ENCODE peak calls at places on chromosomes 11 and 22, in ten cellular contexts. One of them, this sample, is unnamed.

GRCh38 chr22:48406161-48406560 is 1421.5 kb downstream of the BRD1 start:
- DNase-seq in GM12891: no peak
- DNase-seq in HCT116: no peak
- DNase-seq in sigmoid colon: no peak
- DNase-seq in right lobe of liver: no peak
- DNase-seq in ovary: no peak
- DNase-seq in lower leg skin: no peak
- DNase-seq in A549: no peak
- DNase-seq in adrenal gland: no peak
- DNase-seq in heart left ventricle: no peak
- DNase-seq in this sample: no peak

GRCh38 chr11:93740031-93740801 is 1.1 kb downstream of the TAF1D start:
- DNase-seq in GM12891: no peak
- DNase-seq in HCT116: no peak
- DNase-seq in sigmoid colon: no peak
- DNase-seq in right lobe of liver: no peak
- DNase-seq in ovary: no peak
- DNase-seq in lower leg skin: no peak
- DNase-seq in A549: no peak
- DNase-seq in adrenal gland: no peak
- DNase-seq in heart left ventricle: no peak
- DNase-seq in this sample: peak; percentile 72

GRCh38 chr11:69466039-69466438 is 15.4 kb upstream of the LINC01488 start:
- DNase-seq in GM12891: no peak
- DNase-seq in HCT116: no peak
- DNase-seq in sigmoid colon: no peak
- DNase-seq in right lobe of liver: no peak
- DNase-seq in ovary: no peak
- DNase-seq in lower leg skin: no peak
- DNase-seq in A549: no peak
- DNase-seq in adrenal gland: no peak
- DNase-seq in heart left ventricle: peak; percentile 29
- DNase-seq in this sample: no peak

GRCh38 chr22:22462813-22463567 is 45.6 kb downstream of the ZNF280B start:
- DNase-seq in GM12891: no peak
- DNase-seq in HCT116: no peak
- DNase-seq in sigmoid colon: no peak
- DNase-seq in right lobe of liver: no peak
- DNase-seq in ovary: no peak
- DNase-seq in lower leg skin: no peak
- DNase-seq in A549: no peak
- DNase-seq in adrenal gland: no peak
- DNase-seq in heart left ventricle: no peak
- DNase-seq in this sample: peak; percentile 4

GRCh38 chr11:125258626-125259025 is 94.1 kb downstream of the PKNOX2 start:
- DNase-seq in GM12891: no peak
- DNase-seq in HCT116: no peak
- DNase-seq in sigmoid colon: no peak
- DNase-seq in right lobe of liver: no peak
- DNase-seq in ovary: no peak
- DNase-seq in lower leg skin: no peak
- DNase-seq in A549: no peak
- DNase-seq in adrenal gland: no peak
- DNase-seq in heart left ventricle: no peak
- DNase-seq in this sample: no peak

GRCh38 chr22:44702479-44703219 is 645 bp downstream of the PRR5 start:
- DNase-seq in GM12891: no peak
- DNase-seq in HCT116: no peak
- DNase-seq in sigmoid colon: no peak
- DNase-seq in right lobe of liver: no peak
- DNase-seq in ovary: peak; percentile 48
- DNase-seq in lower leg skin: no peak
- DNase-seq in A549: no peak
- DNase-seq in adrenal gland: no peak
- DNase-seq in heart left ventricle: no peak
- DNase-seq in this sample: no peak

GRCh38 chr11:73121692-73122091 is 20.4 kb downstream of the FCHSD2 start:
- DNase-seq in GM12891: no peak
- DNase-seq in HCT116: no peak
- DNase-seq in sigmoid colon: no peak
- DNase-seq in right lobe of liver: no peak
- DNase-seq in ovary: no peak
- DNase-seq in lower leg skin: no peak
- DNase-seq in A549: no peak
- DNase-seq in adrenal gland: no peak
- DNase-seq in heart left ventricle: no peak
- DNase-seq in this sample: no peak

GRCh38 chr11:8122173-8122572 is 41.2 kb downstream of the TUB start:
- DNase-seq in GM12891: no peak
- DNase-seq in HCT116: no peak
- DNase-seq in sigmoid colon: no peak
- DNase-seq in right lobe of liver: no peak
- DNase-seq in ovary: no peak
- DNase-seq in lower leg skin: no peak
- DNase-seq in A549: no peak
- DNase-seq in adrenal gland: no peak
- DNase-seq in heart left ventricle: no peak
- DNase-seq in this sample: no peak

GRCh38 chr22:30192427-30192826 is 54.1 kb downstream of the LIF start:
- DNase-seq in GM12891: no peak
- DNase-seq in HCT116: no peak
- DNase-seq in sigmoid colon: no peak
- DNase-seq in right lobe of liver: no peak
- DNase-seq in ovary: no peak
- DNase-seq in lower leg skin: no peak
- DNase-seq in A549: no peak
- DNase-seq in adrenal gland: no peak
- DNase-seq in heart left ventricle: no peak
- DNase-seq in this sample: no peak

GRCh38 chr11:45724145-45724544 is 58.7 kb upstream of the CHST1 start:
- DNase-seq in GM12891: no peak
- DNase-seq in HCT116: no peak
- DNase-seq in sigmoid colon: no peak
- DNase-seq in right lobe of liver: no peak
- DNase-seq in ovary: peak; percentile 35
- DNase-seq in lower leg skin: no peak
- DNase-seq in A549: no peak
- DNase-seq in adrenal gland: no peak
- DNase-seq in heart left ventricle: no peak
- DNase-seq in this sample: no peak

GRCh38 chr11:119222891-119223290 is 16.8 kb downstream of the CBL start:
- DNase-seq in GM12891: no peak
- DNase-seq in HCT116: no peak
- DNase-seq in sigmoid colon: no peak
- DNase-seq in right lobe of liver: no peak
- DNase-seq in ovary: no peak
- DNase-seq in lower leg skin: no peak
- DNase-seq in A549: no peak
- DNase-seq in adrenal gland: no peak
- DNase-seq in heart left ventricle: no peak
- DNase-seq in this sample: no peak

GRCh38 chr11:58805065-58805464 is 39.4 kb downstream of the GLYATL2 start:
- DNase-seq in GM12891: no peak
- DNase-seq in HCT116: no peak
- DNase-seq in sigmoid colon: no peak
- DNase-seq in right lobe of liver: no peak
- DNase-seq in ovary: no peak
- DNase-seq in lower leg skin: no peak
- DNase-seq in A549: no peak
- DNase-seq in adrenal gland: no peak
- DNase-seq in heart left ventricle: no peak
- DNase-seq in this sample: no peak

GRCh38 chr22:36671398-36671797 is 32.2 kb downstream of the CACNG2 start:
- DNase-seq in GM12891: no peak
- DNase-seq in HCT116: no peak
- DNase-seq in sigmoid colon: no peak
- DNase-seq in right lobe of liver: no peak
- DNase-seq in ovary: no peak
- DNase-seq in lower leg skin: no peak
- DNase-seq in A549: no peak
- DNase-seq in adrenal gland: no peak
- DNase-seq in heart left ventricle: no peak
- DNase-seq in this sample: no peak

GRCh38 chr11:7573558-7574296 is 59.9 kb downstream of the PPFIBP2 start:
- DNase-seq in GM12891: no peak
- DNase-seq in HCT116: no peak
- DNase-seq in sigmoid colon: no peak
- DNase-seq in right lobe of liver: peak; percentile 78
- DNase-seq in ovary: no peak
- DNase-seq in lower leg skin: no peak
- DNase-seq in A549: no peak
- DNase-seq in adrenal gland: no peak
- DNase-seq in heart left ventricle: no peak
- DNase-seq in this sample: no peak

GRCh38 chr22:30822216-30823014 is 127.7 kb downstream of the OSBP2 start:
- DNase-seq in GM12891: no peak
- DNase-seq in HCT116: no peak
- DNase-seq in sigmoid colon: no peak
- DNase-seq in right lobe of liver: no peak
- DNase-seq in ovary: no peak
- DNase-seq in lower leg skin: no peak
- DNase-seq in A549: no peak
- DNase-seq in adrenal gland: no peak
- DNase-seq in heart left ventricle: no peak
- DNase-seq in this sample: no peak

GRCh38 chr11:10412266-10412665 is 42.8 kb upstream of the AMPD3 start:
- DNase-seq in GM12891: no peak
- DNase-seq in HCT116: no peak
- DNase-seq in sigmoid colon: no peak
- DNase-seq in right lobe of liver: no peak
- DNase-seq in ovary: no peak
- DNase-seq in lower leg skin: no peak
- DNase-seq in A549: no peak
- DNase-seq in adrenal gland: no peak
- DNase-seq in heart left ventricle: no peak
- DNase-seq in this sample: no peak

GRCh38 chr11:10413268-10413667 is 41.8 kb upstream of the AMPD3 start:
- DNase-seq in GM12891: no peak
- DNase-seq in HCT116: peak; percentile 28
- DNase-seq in sigmoid colon: no peak
- DNase-seq in right lobe of liver: no peak
- DNase-seq in ovary: no peak
- DNase-seq in lower leg skin: no peak
- DNase-seq in A549: no peak
- DNase-seq in adrenal gland: peak; percentile 70
- DNase-seq in heart left ventricle: no peak
- DNase-seq in this sample: peak; percentile 51

GRCh38 chr11:10410106-10410843 is 44.8 kb upstream of the AMPD3 start:
- DNase-seq in GM12891: no peak
- DNase-seq in HCT116: no peak
- DNase-seq in sigmoid colon: no peak
- DNase-seq in right lobe of liver: no peak
- DNase-seq in ovary: no peak
- DNase-seq in lower leg skin: no peak
- DNase-seq in A549: no peak
- DNase-seq in adrenal gland: no peak
- DNase-seq in heart left ventricle: no peak
- DNase-seq in this sample: no peak

GRCh38 chr11:10409207-10409661 is 45.8 kb upstream of the AMPD3 start:
- DNase-seq in GM12891: no peak
- DNase-seq in HCT116: no peak
- DNase-seq in sigmoid colon: no peak
- DNase-seq in right lobe of liver: no peak
- DNase-seq in ovary: no peak
- DNase-seq in lower leg skin: no peak
- DNase-seq in A549: no peak
- DNase-seq in adrenal gland: no peak
- DNase-seq in heart left ventricle: no peak
- DNase-seq in this sample: no peak

DNA sequence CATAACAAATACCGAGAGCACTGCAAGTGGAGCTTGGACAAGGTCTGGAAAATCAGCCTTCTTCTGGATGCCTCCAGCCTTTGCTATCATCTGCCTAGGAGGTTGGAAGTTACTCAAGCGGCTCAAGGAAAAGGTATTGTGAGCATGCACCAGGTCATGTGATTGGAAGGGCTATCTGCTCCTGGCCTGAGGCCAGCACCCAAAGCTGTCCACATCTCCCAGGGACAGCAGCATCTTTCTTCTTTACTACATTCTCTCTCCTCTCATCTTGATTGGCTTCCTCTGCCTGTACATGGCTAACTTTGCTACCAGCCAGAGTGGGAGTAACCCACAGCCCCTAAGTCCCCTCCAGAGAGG is 44.2 kb upstream of the AMPD3 start:
- DNase-seq in GM12891: no peak
- DNase-seq in HCT116: no peak
- DNase-seq in sigmoid colon: no peak
- DNase-seq in right lobe of liver: no peak
- DNase-seq in ovary: no peak
- DNase-seq in lower leg skin: no peak
- DNase-seq in A549: no peak
- DNase-seq in adrenal gland: no peak
- DNase-seq in heart left ventricle: no peak
- DNase-seq in this sample: no peak
- TF ChIP-seq POLR2A in GM12891: no peak
- TF ChIP-seq POLR2A in HCT116: no peak
- TF ChIP-seq POLR2A in sigmoid colon: no peak
- TF ChIP-seq POLR2A in right lobe of liver: no peak
- TF ChIP-seq POLR2A in ovary: no peak
- TF ChIP-seq POLR2A in lower leg skin: no peak
- TF ChIP-seq POLR2A in A549: no peak
- TF ChIP-seq POLR2A in adrenal gland: no peak
- TF ChIP-seq POLR2A in heart left ventricle: no peak
- TF ChIP-seq POLR2A in this sample: no peak

GRCh38 chr11:67352546-67353316 is 615 bp downstream of the POLD4 start:
- DNase-seq in GM12891: no peak
- DNase-seq in HCT116: no peak
- DNase-seq in sigmoid colon: peak; percentile 77
- DNase-seq in right lobe of liver: no peak
- DNase-seq in ovary: peak; percentile 64
- DNase-seq in lower leg skin: peak; percentile 21
- DNase-seq in A549: no peak
- DNase-seq in adrenal gland: no peak
- DNase-seq in heart left ventricle: peak; percentile 79
- DNase-seq in this sample: peak; percentile 61
- TF ChIP-seq POLR2A in GM12891: no peak
- TF ChIP-seq POLR2A in HCT116: no peak
- TF ChIP-seq POLR2A in sigmoid colon: no peak
- TF ChIP-seq POLR2A in right lobe of liver: no peak
- TF ChIP-seq POLR2A in ovary: no peak
- TF ChIP-seq POLR2A in lower leg skin: no peak
- TF ChIP-seq POLR2A in A549: peak; percentile 28
- TF ChIP-seq POLR2A in adrenal gland: no peak
- TF ChIP-seq POLR2A in heart left ventricle: no peak
- TF ChIP-seq POLR2A in this sample: no peak

GRCh38 chr11:76629853-76630599 is 40.5 kb downstream of the LRRC32 start:
- DNase-seq in GM12891: no peak
- DNase-seq in HCT116: no peak
- DNase-seq in sigmoid colon: peak; percentile 89
- DNase-seq in right lobe of liver: peak; percentile 71
- DNase-seq in ovary: peak; percentile 75
- DNase-seq in lower leg skin: peak; percentile 76
- DNase-seq in A549: no peak
- DNase-seq in adrenal gland: peak; percentile 85
- DNase-seq in heart left ventricle: peak; percentile 82
- DNase-seq in this sample: no peak
- TF ChIP-seq POLR2A in GM12891: no peak
- TF ChIP-seq POLR2A in HCT116: no peak
- TF ChIP-seq POLR2A in sigmoid colon: no peak
- TF ChIP-seq POLR2A in right lobe of liver: no peak
- TF ChIP-seq POLR2A in ovary: no peak
- TF ChIP-seq POLR2A in lower leg skin: no peak
- TF ChIP-seq POLR2A in A549: no peak
- TF ChIP-seq POLR2A in adrenal gland: no peak
- TF ChIP-seq POLR2A in heart left ventricle: no peak
- TF ChIP-seq POLR2A in this sample: no peak

GRCh38 chr11:47248664-47249377 is at the start of gene ACP2:
- DNase-seq in GM12891: peak; percentile 73
- DNase-seq in HCT116: peak; percentile 79
- DNase-seq in sigmoid colon: peak; percentile 94
- DNase-seq in right lobe of liver: peak; percentile 91
- DNase-seq in ovary: peak; percentile 85
- DNase-seq in lower leg skin: peak; percentile 86
- DNase-seq in A549: peak; percentile 81
- DNase-seq in adrenal gland: peak; percentile 95
- DNase-seq in heart left ventricle: peak; percentile 94
- DNase-seq in this sample: peak; percentile 95
- TF ChIP-seq POLR2A in GM12891: peak; percentile 81
- TF ChIP-seq POLR2A in HCT116: peak; percentile 95
- TF ChIP-seq POLR2A in sigmoid colon: peak; percentile 36
- TF ChIP-seq POLR2A in right lobe of liver: peak; percentile 83
- TF ChIP-seq POLR2A in ovary: peak; percentile 55
- TF ChIP-seq POLR2A in lower leg skin: no peak
- TF ChIP-seq POLR2A in A549: peak; percentile 83
- TF ChIP-seq POLR2A in adrenal gland: peak; percentile 84
- TF ChIP-seq POLR2A in heart left ventricle: peak; percentile 46
- TF ChIP-seq POLR2A in this sample: peak; percentile 93

This sample was measured in erythroblast.